ENCODE peak calls at places on chromosomes 2 and 18, in five cellular contexts. I, N, O, Q and H are unnamed samples.

GRCh38 chr2:10204326-10205200 is 82.0 kb downstream of the RRM2 start:
- DNase-seq in I (no peak), Q (no peak), O (no peak), N (no peak), H (no peak)

GRCh38 chr2:212088353-212088752 is 450.2 kb downstream of the ERBB4 start:
- DNase-seq in O (no peak), N (no peak), Q (no peak), I (no peak), H (no peak)

GRCh38 chr2:149692837-149693518 is 105.4 kb upstream of the MMADHC start:
- DNase-seq in Q (no peak), O (no peak), I (no peak), N (no peak), H (no peak)

GRCh38 chr2:166127217-166128155 is at the start of gene SCN1A:
- DNase-seq in N (peak; percentile 89), I (no peak), Q (no peak), O (peak; percentile 41), H (no peak)

GRCh38 chr2:168796583-168797285 is 5.7 kb upstream of the NOSTRIN start:
- DNase-seq in O (peak; percentile 85), N (no peak), I (no peak), Q (no peak), H (no peak)

GRCh38 chr2:206642075-206643025 is at the start of gene FAM237A:
- DNase-seq in Q (no peak), O (peak; percentile 52), N (peak; percentile 21), I (peak; percentile 74), H (peak; percentile 33)

GRCh38 chr18:57050314-57050949 is 96.5 kb upstream of the BOD1L2 start:
- DNase-seq in Q (no peak), N (peak; percentile 4), O (no peak), I (no peak), H (no peak)

GRCh38 chr2:128624425-128624795 is 305.7 kb upstream of the HS6ST1 start:
- DNase-seq in N (no peak), O (no peak), I (no peak), Q (no peak), H (no peak)

GRCh38 chr2:240926516-240927389 is 20.6 kb downstream of the CROCC2 start:
- DNase-seq in N (no peak), I (peak; percentile 11), Q (no peak), O (no peak), H (peak; percentile 49)

GRCh38 chr2:219887870-219888269 is 260.4 kb downstream of the SLC4A3 start:
- DNase-seq in N (no peak), O (no peak), I (no peak), Q (no peak), H (no peak)

GRCh38 chr2:9422321-9423099 is 818 bp downstream of the ITGB1BP1 start:
- DNase-seq in N (peak; percentile 47), Q (no peak), I (peak; percentile 42), O (peak; percentile 56), H (no peak)

GRCh38 chr2:237630216-237631000 is 3.0 kb downstream of the LRRFIP1 start:
- DNase-seq in O (no peak), I (no peak), Q (no peak), N (no peak), H (no peak)

GRCh38 chr18:80253871-80254492 is 6.7 kb upstream of the PARD6G start:
- DNase-seq in Q (no peak), O (peak; percentile 6), N (no peak), I (peak; percentile 24), H (no peak)

GRCh38 chr2:63488118-63488713 is 100.1 kb downstream of the WDPCP start:
- DNase-seq in I (no peak), O (peak; percentile 35), Q (no peak), N (peak; percentile 21), H (no peak)

GRCh38 chr2:84881581-84882414 is 914 bp upstream of the TRABD2A start:
- DNase-seq in Q (no peak), O (peak; percentile 82), N (peak; percentile 73), I (peak; percentile 85), H (no peak)

GRCh38 chr2:136990316-136990715 is 225.0 kb downstream of the THSD7B start:
- DNase-seq in I (no peak), O (no peak), Q (no peak), N (no peak), H (no peak)

GRCh38 chr18:58567453-58568196 is 61.3 kb downstream of the ALPK2 start:
- DNase-seq in O (no peak), I (no peak), Q (no peak), N (peak; percentile 5), H (no peak)

GRCh38 chr2:46831869-46832265 is 83.7 kb downstream of the MCFD2 start:
- DNase-seq in I (no peak), O (no peak), N (no peak), Q (no peak), H (no peak)

GRCh38 chr2:237132799-237133198 is 47.1 kb downstream of the COPS8 start:
- DNase-seq in O (peak; percentile 15), Q (no peak), N (peak; percentile 65), I (peak; percentile 39), H (peak; percentile 29)

GRCh38 chr2:228853151-228853550 is 417.9 kb downstream of the PID1 start:
- DNase-seq in O (no peak), N (no peak), I (peak; percentile 12), Q (no peak), H (no peak)

GRCh38 chr2:127820080-127820668 is 9.2 kb upstream of the WDR33 start:
- DNase-seq in I (no peak), N (no peak), O (peak; percentile 25), Q (no peak), H (peak; percentile 55)

GRCh38 chr2:109212836-109213563 is 84.0 kb downstream of the SH3RF3 start:
- DNase-seq in Q (no peak), I (no peak), N (no peak), O (no peak), H (no peak)

GRCh38 chr2:237488901-237489860 is 2.1 kb downstream of the MLPH start:
- DNase-seq in N (no peak), Q (no peak), O (no peak), I (no peak), H (no peak)

GRCh38 chr18:62102221-62102620 is 84.6 kb downstream of the PIGN start:
- DNase-seq in O (no peak), N (no peak), I (no peak), Q (no peak), H (no peak)

DNA sequence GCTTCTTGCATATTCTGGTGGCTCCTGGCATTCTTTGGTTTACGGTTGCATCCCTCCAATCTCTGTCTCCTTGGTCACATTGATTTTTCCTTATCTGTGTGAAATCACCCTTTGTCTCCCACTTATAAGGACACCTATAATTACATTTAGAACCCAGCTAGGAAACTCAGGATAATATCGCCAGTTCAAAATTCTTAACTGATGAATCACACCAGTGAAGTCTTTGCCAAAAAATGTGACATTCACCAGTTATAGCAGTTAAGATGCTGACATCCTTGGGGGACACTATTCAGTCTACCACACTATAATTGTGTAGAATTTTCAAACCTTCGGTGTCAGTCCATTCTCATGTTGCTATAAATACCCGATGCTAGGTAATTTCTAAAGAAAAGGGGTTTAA is 320.2 kb downstream of the TMX3 start:
- DNase-seq in O (no peak), Q (no peak), N (no peak), I (no peak), H (no peak)
- TF ChIP-seq ATF2 in O (no peak), Q (no peak), N (no peak), I (no peak), H (no peak)

GRCh38 chr2:41892486-41892885 is 155.3 kb upstream of the PKDCC start:
- DNase-seq in N (no peak), I (no peak), O (no peak), Q (no peak), H (no peak)

GRCh38 chr2:41896186-41896846 is 151.5 kb upstream of the PKDCC start:
- DNase-seq in N (no peak), Q (peak; percentile 53), I (no peak), O (no peak), H (no peak)

GRCh38 chr2:41895334-41895664 is 152.5 kb upstream of the PKDCC start:
- DNase-seq in O (no peak), Q (no peak), N (no peak), I (no peak), H (no peak)

GRCh38 chr2:41899189-41899588 is 148.6 kb upstream of the PKDCC start:
- DNase-seq in O (no peak), Q (no peak), I (no peak), N (peak; percentile 15), H (no peak)

DNA sequence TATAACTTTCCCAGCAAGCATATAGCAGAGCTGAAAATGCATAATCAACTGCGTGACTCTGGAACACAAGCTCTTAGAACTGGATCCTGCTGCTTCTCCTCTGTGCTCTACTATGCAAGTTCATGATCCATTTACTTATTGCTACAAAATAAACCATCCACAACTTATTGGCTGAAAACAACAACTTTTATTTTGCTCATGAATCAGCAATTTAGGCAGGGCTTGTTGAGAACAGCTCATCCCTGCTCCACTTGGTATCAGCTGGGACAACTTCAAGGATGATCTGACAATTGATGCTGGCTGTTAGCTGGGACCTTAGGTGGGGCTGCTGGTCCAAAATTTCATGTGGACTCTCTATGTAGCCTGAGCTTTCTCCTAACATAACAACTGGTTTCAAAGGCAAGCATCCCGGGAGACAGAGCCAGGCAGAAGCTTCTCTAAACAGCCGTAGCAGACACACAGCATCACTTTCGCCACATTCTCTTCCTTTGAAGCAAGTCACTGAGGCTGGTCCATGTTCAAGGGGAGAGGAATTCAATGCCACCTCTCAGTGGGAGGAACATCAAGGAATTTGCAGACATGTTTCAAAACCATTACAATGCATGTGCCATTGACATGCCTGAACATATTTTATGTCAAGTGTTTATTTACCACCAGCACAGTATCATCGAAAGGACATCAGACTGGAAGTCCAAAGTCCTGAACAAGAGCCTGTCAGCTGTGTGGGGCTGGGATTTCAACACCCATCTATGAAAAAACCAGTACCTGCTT is 153.1 kb upstream of the PKDCC start:
- DNase-seq in Q (no peak), I (no peak), N (peak; percentile 92), O (no peak), H (no peak)
- TF ChIP-seq ATF2 in Q (no peak), I (no peak), N (no peak), O (no peak), H (no peak)

DNA sequence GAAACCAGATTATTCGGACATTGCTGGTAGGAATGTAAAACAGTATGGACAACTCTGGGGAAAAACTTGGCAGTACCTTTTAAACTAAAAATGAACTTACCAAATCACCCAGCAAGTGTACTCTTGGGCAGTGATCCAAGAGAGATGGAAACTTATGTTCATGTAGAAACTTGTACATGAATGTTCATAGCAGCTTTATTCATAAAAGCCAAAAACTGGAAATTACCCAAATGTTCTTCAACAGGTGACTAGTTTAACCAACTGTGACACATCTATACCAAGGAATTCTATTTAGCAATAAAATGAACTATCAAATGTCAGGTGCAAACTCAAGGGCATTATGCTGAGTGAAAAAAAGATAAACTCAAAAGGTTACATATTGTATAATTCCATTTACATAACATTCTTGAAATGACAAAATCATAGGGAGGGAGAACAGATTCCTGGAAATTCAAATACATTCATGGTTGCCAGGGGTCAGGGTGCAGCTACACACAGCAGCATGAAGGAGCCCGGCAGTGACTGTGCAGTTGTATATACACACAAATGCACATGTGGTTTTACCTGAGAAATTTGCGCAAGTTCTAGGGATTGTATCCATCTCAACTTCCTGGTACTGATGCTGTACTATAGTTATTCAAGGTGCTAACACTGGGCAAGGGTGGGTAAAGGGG is 3.5 kb upstream of the RNU4ATAC start:
- DNase-seq in O (no peak), N (no peak), Q (no peak), I (no peak), H (no peak)
- TF ChIP-seq ATF2 in O (no peak), N (no peak), Q (no peak), I (no peak), H (no peak)

DNA sequence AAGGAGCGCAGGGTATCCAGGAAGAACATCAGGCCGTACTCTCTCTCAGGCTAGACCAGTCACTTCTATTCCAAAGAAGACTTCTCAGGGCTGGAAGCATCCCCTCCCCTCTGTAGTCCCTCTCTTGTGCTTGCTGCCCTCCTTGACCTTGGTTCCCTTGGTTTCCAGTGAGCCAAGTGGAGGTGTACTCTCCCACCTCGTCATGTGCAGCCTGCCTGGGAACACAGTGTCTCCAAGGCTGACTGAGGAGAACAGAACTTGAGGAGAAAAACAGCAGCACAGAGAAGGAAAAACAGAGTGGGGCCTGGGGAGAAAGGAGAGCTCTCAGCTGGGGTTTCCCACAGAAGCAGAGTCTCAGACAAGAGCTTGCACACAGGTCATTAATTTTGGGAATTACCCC is 52.7 kb downstream of the HAUS1 start:
- DNase-seq in I (no peak), O (no peak), Q (no peak), N (no peak), H (no peak)
- TF ChIP-seq ATF2 in I (no peak), O (no peak), Q (no peak), N (no peak), H (no peak)